ENCODE peak calls at places on chromosomes 11 and 22, in six cellular contexts. One of them, this sample, is unnamed.

GRCh38 chr22:38298312-38299000 is 18.8 kb downstream of the CSNK1E start:
- DNase-seq in sigmoid colon: no peak
- DNase-seq in astrocyte: peak
- DNase-seq in mammary epithelial cell: peak
- DNase-seq in lung microvascular endothelial cell: no peak
- DNase-seq in activated CD8-positive, alpha-beta memory T cell treated with anti-CD3 and anti-CD28 coated beads, Interleukin-2, amount 50 U/mL, for 4 hours: peak
- DNase-seq in this sample: peak

GRCh38 chr22:42581762-42582716 is 28.3 kb downstream of the SERHL2 start:
- DNase-seq in sigmoid colon: peak
- DNase-seq in astrocyte: peak
- DNase-seq in mammary epithelial cell: peak
- DNase-seq in lung microvascular endothelial cell: peak
- DNase-seq in activated CD8-positive, alpha-beta memory T cell treated with anti-CD3 and anti-CD28 coated beads, Interleukin-2, amount 50 U/mL, for 4 hours: peak
- DNase-seq in this sample: peak

GRCh38 chr11:203056-203944 is 3.9 kb downstream of the BET1L start:
- DNase-seq in sigmoid colon: no peak
- DNase-seq in astrocyte: no peak
- DNase-seq in mammary epithelial cell: no peak
- DNase-seq in lung microvascular endothelial cell: no peak
- DNase-seq in activated CD8-positive, alpha-beta memory T cell treated with anti-CD3 and anti-CD28 coated beads, Interleukin-2, amount 50 U/mL, for 4 hours: peak
- DNase-seq in this sample: no peak

GRCh38 chr22:36406139-36406538 is 18.4 kb upstream of the MYH9 start:
- DNase-seq in sigmoid colon: no peak
- DNase-seq in astrocyte: no peak
- DNase-seq in mammary epithelial cell: no peak
- DNase-seq in lung microvascular endothelial cell: no peak
- DNase-seq in activated CD8-positive, alpha-beta memory T cell treated with anti-CD3 and anti-CD28 coated beads, Interleukin-2, amount 50 U/mL, for 4 hours: no peak
- DNase-seq in this sample: no peak

GRCh38 chr11:19428206-19429001 is 187.7 kb upstream of the E2F8 start:
- DNase-seq in sigmoid colon: no peak
- DNase-seq in astrocyte: no peak
- DNase-seq in mammary epithelial cell: peak
- DNase-seq in lung microvascular endothelial cell: peak
- DNase-seq in activated CD8-positive, alpha-beta memory T cell treated with anti-CD3 and anti-CD28 coated beads, Interleukin-2, amount 50 U/mL, for 4 hours: no peak
- DNase-seq in this sample: no peak

GRCh38 chr22:46006379-46007002 is 29.5 kb upstream of the WNT7B start:
- DNase-seq in sigmoid colon: peak
- DNase-seq in astrocyte: peak
- DNase-seq in mammary epithelial cell: peak
- DNase-seq in lung microvascular endothelial cell: peak
- DNase-seq in activated CD8-positive, alpha-beta memory T cell treated with anti-CD3 and anti-CD28 coated beads, Interleukin-2, amount 50 U/mL, for 4 hours: peak
- DNase-seq in this sample: peak

GRCh38 chr11:834371-835316 is 1.9 kb downstream of the CD151 start:
- DNase-seq in sigmoid colon: peak
- DNase-seq in astrocyte: peak
- DNase-seq in mammary epithelial cell: peak
- DNase-seq in lung microvascular endothelial cell: peak
- DNase-seq in activated CD8-positive, alpha-beta memory T cell treated with anti-CD3 and anti-CD28 coated beads, Interleukin-2, amount 50 U/mL, for 4 hours: no peak
- DNase-seq in this sample: peak

GRCh38 chr22:30304495-30305244 is 15.4 kb upstream of the CASTOR1 start:
- DNase-seq in sigmoid colon: no peak
- DNase-seq in astrocyte: peak
- DNase-seq in mammary epithelial cell: peak
- DNase-seq in lung microvascular endothelial cell: peak
- DNase-seq in activated CD8-positive, alpha-beta memory T cell treated with anti-CD3 and anti-CD28 coated beads, Interleukin-2, amount 50 U/mL, for 4 hours: no peak
- DNase-seq in this sample: peak